ENCODE peak calls at places on chromosomes 2 and 18, in five cellular contexts. J is OCI-LY7, H is HTR-8/SVneo, A is right lobe of liver, T is heart left ventricle. P is an unnamed sample.

GRCh38 chr18:47919916-47920315 is 10.5 kb downstream of the SMAD2 start:
- DNase-seq in J (no peak), H (no peak), A (no peak), T (no peak), P (no peak)

GRCh38 chr2:232455426-232456255 is at the start of gene ALPI:
- DNase-seq in J (no peak), H (no peak), A (no peak), T (no peak), P (no peak)

GRCh38 chr18:79528846-79529245 is 133.1 kb downstream of the NFATC1 start:
- DNase-seq in J (peak), H (peak), A (peak), T (peak), P (peak)

GRCh38 chr2:218010116-218010837 is 7.5 kb upstream of the TNS1 start:
- DNase-seq in J (no peak), H (peak), A (no peak), T (peak), P (peak)

GRCh38 chr2:38581193-38582147 is 21.3 kb downstream of the HNRNPLL start:
- DNase-seq in J (peak), H (no peak), A (no peak), T (peak), P (peak)

GRCh38 chr2:54524236-54524991 is 68.3 kb downstream of the SPTBN1 start:
- DNase-seq in J (no peak), H (peak), A (no peak), T (no peak), P (no peak)

GRCh38 chr2:157498501-157498900 is 54.6 kb upstream of the CYTIP start:
- DNase-seq in J (no peak), H (no peak), A (no peak), T (no peak), P (no peak)

GRCh38 chr2:223306371-223306770 is 254.4 kb downstream of the KCNE4 start:
- DNase-seq in J (peak), H (no peak), A (no peak), T (no peak), P (no peak)

GRCh38 chr2:64613276-64613675 is 40.4 kb downstream of the SERTAD2 start:
- DNase-seq in J (no peak), H (no peak), A (no peak), T (no peak), P (no peak)

GRCh38 chr2:40957508-40957907 is 505.6 kb upstream of the SLC8A1 start:
- DNase-seq in J (peak), H (no peak), A (no peak), T (peak), P (no peak)

GRCh38 chr18:38305941-38306340 is 740.3 kb upstream of the CELF4 start:
- DNase-seq in J (no peak), H (no peak), A (no peak), T (no peak), P (no peak)

GRCh38 chr18:28725876-28726275 is 548.9 kb upstream of the CDH2 start:
- DNase-seq in J (no peak), H (no peak), A (no peak), T (no peak), P (no peak)

GRCh38 chr2:120473522-120474271 is 127.8 kb downstream of the INHBB start:
- DNase-seq in J (no peak), H (no peak), A (peak), T (no peak), P (peak)

P was measured in prostate gland.